ENCODE peak calls at places on chromosome 16, in five cellular contexts. One of them, this sample, is unnamed.

GRCh38 chr16:7055443-7055842 is 277.2 kb upstream of the RBFOX1 start:
- DNase-seq in keratinocyte: no peak
- DNase-seq in stimulated activated CD8-positive, alpha-beta memory T cell treated with anti-CD3 and anti-CD28 coated beads, Interleukin-15, amount 100 ng/mL, for 1 hour: no peak
- DNase-seq in RWPE1: no peak
- DNase-seq in fibroblast of mammary gland: no peak
- DNase-seq in this sample: no peak

GRCh38 chr16:86289304-86289703 is 221.0 kb upstream of the FOXF1 start:
- DNase-seq in keratinocyte: no peak
- DNase-seq in stimulated activated CD8-positive, alpha-beta memory T cell treated with anti-CD3 and anti-CD28 coated beads, Interleukin-15, amount 100 ng/mL, for 1 hour: no peak
- DNase-seq in RWPE1: no peak
- DNase-seq in fibroblast of mammary gland: no peak
- DNase-seq in this sample: peak; percentile 23

GRCh38 chr16:51535591-51535990 is 384.5 kb upstream of the SALL1 start:
- DNase-seq in keratinocyte: no peak
- DNase-seq in stimulated activated CD8-positive, alpha-beta memory T cell treated with anti-CD3 and anti-CD28 coated beads, Interleukin-15, amount 100 ng/mL, for 1 hour: no peak
- DNase-seq in RWPE1: no peak
- DNase-seq in fibroblast of mammary gland: no peak
- DNase-seq in this sample: no peak

GRCh38 chr16:10776280-10776679 is 32.6 kb downstream of the NUBP1 start:
- DNase-seq in keratinocyte: no peak
- DNase-seq in stimulated activated CD8-positive, alpha-beta memory T cell treated with anti-CD3 and anti-CD28 coated beads, Interleukin-15, amount 100 ng/mL, for 1 hour: no peak
- DNase-seq in RWPE1: no peak
- DNase-seq in fibroblast of mammary gland: no peak
- DNase-seq in this sample: no peak

GRCh38 chr16:53053967-53054669 is 673 bp upstream of the CHD9 start:
- DNase-seq in keratinocyte: no peak
- DNase-seq in stimulated activated CD8-positive, alpha-beta memory T cell treated with anti-CD3 and anti-CD28 coated beads, Interleukin-15, amount 100 ng/mL, for 1 hour: no peak
- DNase-seq in RWPE1: no peak
- DNase-seq in fibroblast of mammary gland: peak; percentile 39
- DNase-seq in this sample: no peak

GRCh38 chr16:79008869-79009179 is 591.7 kb downstream of the MAF start:
- DNase-seq in keratinocyte: no peak
- DNase-seq in stimulated activated CD8-positive, alpha-beta memory T cell treated with anti-CD3 and anti-CD28 coated beads, Interleukin-15, amount 100 ng/mL, for 1 hour: no peak
- DNase-seq in RWPE1: peak; percentile 73
- DNase-seq in fibroblast of mammary gland: no peak
- DNase-seq in this sample: no peak

GRCh38 chr16:59463776-59464175 is 729.7 kb upstream of the GOT2 start:
- DNase-seq in keratinocyte: no peak
- DNase-seq in stimulated activated CD8-positive, alpha-beta memory T cell treated with anti-CD3 and anti-CD28 coated beads, Interleukin-15, amount 100 ng/mL, for 1 hour: no peak
- DNase-seq in RWPE1: peak; percentile 1
- DNase-seq in fibroblast of mammary gland: no peak
- DNase-seq in this sample: no peak

GRCh38 chr16:66717112-66717675 is 20.7 kb upstream of the CMTM4 start:
- DNase-seq in keratinocyte: no peak
- DNase-seq in stimulated activated CD8-positive, alpha-beta memory T cell treated with anti-CD3 and anti-CD28 coated beads, Interleukin-15, amount 100 ng/mL, for 1 hour: no peak
- DNase-seq in RWPE1: no peak
- DNase-seq in fibroblast of mammary gland: peak; percentile 92
- DNase-seq in this sample: no peak

GRCh38 chr16:87747626-87748025 is 18.2 kb downstream of the KLHDC4 start:
- DNase-seq in keratinocyte: no peak
- DNase-seq in stimulated activated CD8-positive, alpha-beta memory T cell treated with anti-CD3 and anti-CD28 coated beads, Interleukin-15, amount 100 ng/mL, for 1 hour: no peak
- DNase-seq in RWPE1: no peak
- DNase-seq in fibroblast of mammary gland: no peak
- DNase-seq in this sample: no peak

GRCh38 chr16:80527297-80527696 is 13.5 kb upstream of the DYNLRB2 start:
- DNase-seq in keratinocyte: no peak
- DNase-seq in stimulated activated CD8-positive, alpha-beta memory T cell treated with anti-CD3 and anti-CD28 coated beads, Interleukin-15, amount 100 ng/mL, for 1 hour: no peak
- DNase-seq in RWPE1: no peak
- DNase-seq in fibroblast of mammary gland: peak; percentile 26
- DNase-seq in this sample: no peak

GRCh38 chr16:87945351-87946042 is 5.7 kb upstream of the BANP start:
- DNase-seq in keratinocyte: peak; percentile 25
- DNase-seq in stimulated activated CD8-positive, alpha-beta memory T cell treated with anti-CD3 and anti-CD28 coated beads, Interleukin-15, amount 100 ng/mL, for 1 hour: no peak
- DNase-seq in RWPE1: peak; percentile 79
- DNase-seq in fibroblast of mammary gland: peak; percentile 87
- DNase-seq in this sample: no peak

GRCh38 chr16:13999071-13999894 is 71.8 kb upstream of the MRTFB start:
- DNase-seq in keratinocyte: no peak
- DNase-seq in stimulated activated CD8-positive, alpha-beta memory T cell treated with anti-CD3 and anti-CD28 coated beads, Interleukin-15, amount 100 ng/mL, for 1 hour: no peak
- DNase-seq in RWPE1: no peak
- DNase-seq in fibroblast of mammary gland: no peak
- DNase-seq in this sample: no peak

GRCh38 chr16:8519643-8520042 is 70.7 kb downstream of the TMEM114 start:
- DNase-seq in keratinocyte: no peak
- DNase-seq in stimulated activated CD8-positive, alpha-beta memory T cell treated with anti-CD3 and anti-CD28 coated beads, Interleukin-15, amount 100 ng/mL, for 1 hour: no peak
- DNase-seq in RWPE1: no peak
- DNase-seq in fibroblast of mammary gland: no peak
- DNase-seq in this sample: no peak

GRCh38 chr16:90018297-90019200 is 707 bp downstream of the DBNDD1 start:
- DNase-seq in keratinocyte: no peak
- DNase-seq in stimulated activated CD8-positive, alpha-beta memory T cell treated with anti-CD3 and anti-CD28 coated beads, Interleukin-15, amount 100 ng/mL, for 1 hour: no peak
- DNase-seq in RWPE1: no peak
- DNase-seq in fibroblast of mammary gland: no peak
- DNase-seq in this sample: no peak

GRCh38 chr16:2846511-2847310 is 11.3 kb downstream of the PRSS22 start:
- DNase-seq in keratinocyte: no peak
- DNase-seq in stimulated activated CD8-positive, alpha-beta memory T cell treated with anti-CD3 and anti-CD28 coated beads, Interleukin-15, amount 100 ng/mL, for 1 hour: no peak
- DNase-seq in RWPE1: peak; percentile 70
- DNase-seq in fibroblast of mammary gland: peak; percentile 90
- DNase-seq in this sample: no peak

GRCh38 chr16:27428035-27428785 is 26.2 kb downstream of the IL21R start:
- DNase-seq in keratinocyte: no peak
- DNase-seq in stimulated activated CD8-positive, alpha-beta memory T cell treated with anti-CD3 and anti-CD28 coated beads, Interleukin-15, amount 100 ng/mL, for 1 hour: no peak
- DNase-seq in RWPE1: no peak
- DNase-seq in fibroblast of mammary gland: no peak
- DNase-seq in this sample: peak; percentile 69

GRCh38 chr16:84509032-84509950 is 4.8 kb upstream of the MEAK7 start:
- DNase-seq in keratinocyte: no peak
- DNase-seq in stimulated activated CD8-positive, alpha-beta memory T cell treated with anti-CD3 and anti-CD28 coated beads, Interleukin-15, amount 100 ng/mL, for 1 hour: no peak
- DNase-seq in RWPE1: no peak
- DNase-seq in fibroblast of mammary gland: no peak
- DNase-seq in this sample: no peak

GRCh38 chr16:19123535-19124178 is 9.9 kb downstream of the ITPRIPL2 start:
- DNase-seq in keratinocyte: no peak
- DNase-seq in stimulated activated CD8-positive, alpha-beta memory T cell treated with anti-CD3 and anti-CD28 coated beads, Interleukin-15, amount 100 ng/mL, for 1 hour: no peak
- DNase-seq in RWPE1: no peak
- DNase-seq in fibroblast of mammary gland: no peak
- DNase-seq in this sample: no peak

GRCh38 chr16:87644186-87644585 is 41.9 kb downstream of the JPH3 start:
- DNase-seq in keratinocyte: no peak
- DNase-seq in stimulated activated CD8-positive, alpha-beta memory T cell treated with anti-CD3 and anti-CD28 coated beads, Interleukin-15, amount 100 ng/mL, for 1 hour: no peak
- DNase-seq in RWPE1: no peak
- DNase-seq in fibroblast of mammary gland: no peak
- DNase-seq in this sample: no peak

GRCh38 chr16:2715519-2715918 is 4.5 kb downstream of the PRSS27 start:
- DNase-seq in keratinocyte: peak; percentile 15
- DNase-seq in stimulated activated CD8-positive, alpha-beta memory T cell treated with anti-CD3 and anti-CD28 coated beads, Interleukin-15, amount 100 ng/mL, for 1 hour: peak; percentile 68
- DNase-seq in RWPE1: peak; percentile 48
- DNase-seq in fibroblast of mammary gland: peak; percentile 28
- DNase-seq in this sample: no peak

GRCh38 chr16:997440-998051 is 16.0 kb downstream of the SOX8 start:
- DNase-seq in keratinocyte: no peak
- DNase-seq in stimulated activated CD8-positive, alpha-beta memory T cell treated with anti-CD3 and anti-CD28 coated beads, Interleukin-15, amount 100 ng/mL, for 1 hour: peak; percentile 27
- DNase-seq in RWPE1: peak; percentile 80
- DNase-seq in fibroblast of mammary gland: peak; percentile 33
- DNase-seq in this sample: no peak

GRCh38 chr16:456891-457483 is 31.5 kb downstream of the RAB11FIP3 start:
- DNase-seq in keratinocyte: no peak
- DNase-seq in stimulated activated CD8-positive, alpha-beta memory T cell treated with anti-CD3 and anti-CD28 coated beads, Interleukin-15, amount 100 ng/mL, for 1 hour: no peak
- DNase-seq in RWPE1: no peak
- DNase-seq in fibroblast of mammary gland: peak; percentile 37
- DNase-seq in this sample: no peak

GRCh38 chr16:27366687-27367462 is 35.1 kb upstream of the IL21R start:
- DNase-seq in keratinocyte: no peak
- DNase-seq in stimulated activated CD8-positive, alpha-beta memory T cell treated with anti-CD3 and anti-CD28 coated beads, Interleukin-15, amount 100 ng/mL, for 1 hour: peak; percentile 17
- DNase-seq in RWPE1: no peak
- DNase-seq in fibroblast of mammary gland: peak; percentile 24
- DNase-seq in this sample: no peak

GRCh38 chr16:19513377-19514053 is 8.4 kb downstream of the GDE1 start:
- DNase-seq in keratinocyte: no peak
- DNase-seq in stimulated activated CD8-positive, alpha-beta memory T cell treated with anti-CD3 and anti-CD28 coated beads, Interleukin-15, amount 100 ng/mL, for 1 hour: no peak
- DNase-seq in RWPE1: no peak
- DNase-seq in fibroblast of mammary gland: no peak
- DNase-seq in this sample: no peak

GRCh38 chr16:27704252-27704651 is 154.3 kb downstream of the KATNIP start:
- DNase-seq in keratinocyte: no peak
- DNase-seq in stimulated activated CD8-positive, alpha-beta memory T cell treated with anti-CD3 and anti-CD28 coated beads, Interleukin-15, amount 100 ng/mL, for 1 hour: no peak
- DNase-seq in RWPE1: no peak
- DNase-seq in fibroblast of mammary gland: no peak
- DNase-seq in this sample: no peak

GRCh38 chr16:4613636-4614570 is 785 bp downstream of the UBALD1 start:
- DNase-seq in keratinocyte: no peak
- DNase-seq in stimulated activated CD8-positive, alpha-beta memory T cell treated with anti-CD3 and anti-CD28 coated beads, Interleukin-15, amount 100 ng/mL, for 1 hour: no peak
- DNase-seq in RWPE1: no peak
- DNase-seq in fibroblast of mammary gland: peak; percentile 35
- DNase-seq in this sample: no peak

GRCh38 chr16:11432856-11433395 is 87.7 kb downstream of the RMI2 start:
- DNase-seq in keratinocyte: no peak
- DNase-seq in stimulated activated CD8-positive, alpha-beta memory T cell treated with anti-CD3 and anti-CD28 coated beads, Interleukin-15, amount 100 ng/mL, for 1 hour: no peak
- DNase-seq in RWPE1: no peak
- DNase-seq in fibroblast of mammary gland: no peak
- DNase-seq in this sample: no peak

GRCh38 chr16:68065716-68066305 is 19.4 kb upstream of the NFATC3 start:
- DNase-seq in keratinocyte: no peak
- DNase-seq in stimulated activated CD8-positive, alpha-beta memory T cell treated with anti-CD3 and anti-CD28 coated beads, Interleukin-15, amount 100 ng/mL, for 1 hour: no peak
- DNase-seq in RWPE1: no peak
- DNase-seq in fibroblast of mammary gland: peak; percentile 70
- DNase-seq in this sample: peak; percentile 46

GRCh38 chr16:87344931-87345631 is 27.9 kb upstream of the C16orf95 start:
- DNase-seq in keratinocyte: no peak
- DNase-seq in stimulated activated CD8-positive, alpha-beta memory T cell treated with anti-CD3 and anti-CD28 coated beads, Interleukin-15, amount 100 ng/mL, for 1 hour: peak; percentile 4
- DNase-seq in RWPE1: no peak
- DNase-seq in fibroblast of mammary gland: no peak
- DNase-seq in this sample: no peak

GRCh38 chr16:3654249-3654991 is at the start of gene DNASE1:
- DNase-seq in keratinocyte: peak; percentile 17
- DNase-seq in stimulated activated CD8-positive, alpha-beta memory T cell treated with anti-CD3 and anti-CD28 coated beads, Interleukin-15, amount 100 ng/mL, for 1 hour: peak; percentile 14
- DNase-seq in RWPE1: peak; percentile 60
- DNase-seq in fibroblast of mammary gland: peak; percentile 68
- DNase-seq in this sample: no peak

GRCh38 chr16:86772671-86773338 is 194.5 kb downstream of the FOXL1 start:
- DNase-seq in keratinocyte: no peak
- DNase-seq in stimulated activated CD8-positive, alpha-beta memory T cell treated with anti-CD3 and anti-CD28 coated beads, Interleukin-15, amount 100 ng/mL, for 1 hour: no peak
- DNase-seq in RWPE1: no peak
- DNase-seq in fibroblast of mammary gland: peak; percentile 70
- DNase-seq in this sample: no peak

GRCh38 chr16:85085721-85086120 is 26.6 kb downstream of the CIBAR2 start:
- DNase-seq in keratinocyte: no peak
- DNase-seq in stimulated activated CD8-positive, alpha-beta memory T cell treated with anti-CD3 and anti-CD28 coated beads, Interleukin-15, amount 100 ng/mL, for 1 hour: no peak
- DNase-seq in RWPE1: no peak
- DNase-seq in fibroblast of mammary gland: no peak
- DNase-seq in this sample: no peak

GRCh38 chr16:29665294-29666077 is 2.4 kb downstream of the SPN start:
- DNase-seq in keratinocyte: no peak
- DNase-seq in stimulated activated CD8-positive, alpha-beta memory T cell treated with anti-CD3 and anti-CD28 coated beads, Interleukin-15, amount 100 ng/mL, for 1 hour: no peak
- DNase-seq in RWPE1: no peak
- DNase-seq in fibroblast of mammary gland: no peak
- DNase-seq in this sample: no peak

GRCh38 chr16:59632266-59632855 is 898.2 kb upstream of the GOT2 start:
- DNase-seq in keratinocyte: no peak
- DNase-seq in stimulated activated CD8-positive, alpha-beta memory T cell treated with anti-CD3 and anti-CD28 coated beads, Interleukin-15, amount 100 ng/mL, for 1 hour: no peak
- DNase-seq in RWPE1: no peak
- DNase-seq in fibroblast of mammary gland: peak; percentile 82
- DNase-seq in this sample: no peak

GRCh38 chr16:84271037-84271436 is 23.6 kb upstream of the WFDC1 start:
- DNase-seq in keratinocyte: no peak
- DNase-seq in stimulated activated CD8-positive, alpha-beta memory T cell treated with anti-CD3 and anti-CD28 coated beads, Interleukin-15, amount 100 ng/mL, for 1 hour: no peak
- DNase-seq in RWPE1: no peak
- DNase-seq in fibroblast of mammary gland: no peak
- DNase-seq in this sample: no peak